ENCODE peak calls at places on chromosomes 6 and 20, in five cellular contexts. One of them, this sample, is unnamed.
A peak's percentile ranks its signal among the peaks of the same experiment; 100 is the strongest.

GRCh38 chr6:158837684-158838625 is 18.8 kb upstream of the EZR start:
- DNase-seq in astrocyte: no peak
- DNase-seq in adrenal gland: no peak
- DNase-seq in fibroblast of lung: peak; percentile 32
- DNase-seq in B cell: no peak
- DNase-seq in this sample: no peak

GRCh38 chr20:38890497-38890818 is 35.8 kb upstream of the FAM83D start:
- DNase-seq in astrocyte: no peak
- DNase-seq in adrenal gland: no peak
- DNase-seq in fibroblast of lung: no peak
- DNase-seq in B cell: no peak
- DNase-seq in this sample: no peak

GRCh38 chr6:128600397-128600951 is 80.1 kb upstream of the PTPRK start:
- DNase-seq in astrocyte: peak; percentile 96
- DNase-seq in adrenal gland: no peak
- DNase-seq in fibroblast of lung: peak; percentile 93
- DNase-seq in B cell: no peak
- DNase-seq in this sample: no peak

GRCh38 chr20:47208534-47209174 is 147.8 kb downstream of the ZMYND8 start:
- DNase-seq in astrocyte: no peak
- DNase-seq in adrenal gland: no peak
- DNase-seq in fibroblast of lung: no peak
- DNase-seq in B cell: no peak
- DNase-seq in this sample: no peak

GRCh38 chr20:24678351-24679106 is 209.1 kb downstream of the SYNDIG1 start:
- DNase-seq in astrocyte: no peak
- DNase-seq in adrenal gland: no peak
- DNase-seq in fibroblast of lung: no peak
- DNase-seq in B cell: no peak
- DNase-seq in this sample: no peak

GRCh38 chr6:122754191-122754731 is 25.3 kb upstream of the FABP7 start:
- DNase-seq in astrocyte: no peak
- DNase-seq in adrenal gland: no peak
- DNase-seq in fibroblast of lung: no peak
- DNase-seq in B cell: no peak
- DNase-seq in this sample: no peak

GRCh38 chr6:90584636-90585255 is 2.1 kb downstream of the MAP3K7 start:
- DNase-seq in astrocyte: peak; percentile 54
- DNase-seq in adrenal gland: no peak
- DNase-seq in fibroblast of lung: no peak
- DNase-seq in B cell: no peak
- DNase-seq in this sample: no peak

GRCh38 chr6:14452567-14453527 is 335.3 kb downstream of the CD83 start:
- DNase-seq in astrocyte: peak; percentile 36
- DNase-seq in adrenal gland: no peak
- DNase-seq in fibroblast of lung: no peak
- DNase-seq in B cell: no peak
- DNase-seq in this sample: no peak

GRCh38 chr20:22918286-22918983 is 116.7 kb upstream of the SSTR4 start:
- DNase-seq in astrocyte: no peak
- DNase-seq in adrenal gland: no peak
- DNase-seq in fibroblast of lung: no peak
- DNase-seq in B cell: no peak
- DNase-seq in this sample: no peak

GRCh38 chr6:167547751-167548150 is 222.9 kb downstream of the TTLL2 start:
- DNase-seq in astrocyte: peak; percentile 35
- DNase-seq in adrenal gland: peak; percentile 41
- DNase-seq in fibroblast of lung: peak; percentile 4
- DNase-seq in B cell: no peak
- DNase-seq in this sample: no peak

GRCh38 chr6:151690768-151691562 is 116.5 kb upstream of the ESR1 start:
- DNase-seq in astrocyte: peak; percentile 27
- DNase-seq in adrenal gland: no peak
- DNase-seq in fibroblast of lung: peak; percentile 15
- DNase-seq in B cell: peak; percentile 43
- DNase-seq in this sample: no peak

GRCh38 chr6:161232467-161232866 is 41.4 kb downstream of the AGPAT4 start:
- DNase-seq in astrocyte: no peak
- DNase-seq in adrenal gland: no peak
- DNase-seq in fibroblast of lung: no peak
- DNase-seq in B cell: no peak
- DNase-seq in this sample: no peak

GRCh38 chr6:108714012-108714773 is 134.0 kb upstream of the ARMC2 start:
- DNase-seq in astrocyte: peak; percentile 57
- DNase-seq in adrenal gland: peak; percentile 59
- DNase-seq in fibroblast of lung: peak; percentile 83
- DNase-seq in B cell: no peak
- DNase-seq in this sample: no peak

GRCh38 chr6:80174931-80175572 is 68.6 kb downstream of the BCKDHB start:
- DNase-seq in astrocyte: peak; percentile 70
- DNase-seq in adrenal gland: no peak
- DNase-seq in fibroblast of lung: peak; percentile 69
- DNase-seq in B cell: no peak
- DNase-seq in this sample: no peak

GRCh38 chr6:125787791-125788190 is 3.0 kb upstream of the NCOA7 start:
- DNase-seq in astrocyte: no peak
- DNase-seq in adrenal gland: peak; percentile 63
- DNase-seq in fibroblast of lung: peak; percentile 72
- DNase-seq in B cell: no peak
- DNase-seq in this sample: no peak

GRCh38 chr20:62621251-62622110 is 20.8 kb upstream of the SLCO4A1 start:
- DNase-seq in astrocyte: no peak
- DNase-seq in adrenal gland: no peak
- DNase-seq in fibroblast of lung: no peak
- DNase-seq in B cell: no peak
- DNase-seq in this sample: no peak

GRCh38 chr20:57787969-57788781 is 78.4 kb upstream of the PMEPA1 start:
- DNase-seq in astrocyte: no peak
- DNase-seq in adrenal gland: no peak
- DNase-seq in fibroblast of lung: no peak
- DNase-seq in B cell: no peak
- DNase-seq in this sample: no peak
- TF ChIP-seq CTCF in astrocyte: no peak
- TF ChIP-seq CTCF in adrenal gland: no peak
- TF ChIP-seq CTCF in fibroblast of lung: no peak
- TF ChIP-seq CTCF in B cell: no peak
- TF ChIP-seq CTCF in this sample: no peak

GRCh38 chr6:162868397-162868796 is 140.6 kb downstream of the PACRG start:
- DNase-seq in astrocyte: no peak
- DNase-seq in adrenal gland: no peak
- DNase-seq in fibroblast of lung: no peak
- DNase-seq in B cell: no peak
- DNase-seq in this sample: no peak

GRCh38 chr6:162875070-162875469 is 147.3 kb downstream of the PACRG start:
- DNase-seq in astrocyte: no peak
- DNase-seq in adrenal gland: no peak
- DNase-seq in fibroblast of lung: no peak
- DNase-seq in B cell: no peak
- DNase-seq in this sample: no peak

GRCh38 chr6:162871966-162872365 is 144.2 kb downstream of the PACRG start:
- DNase-seq in astrocyte: peak; percentile 75
- DNase-seq in adrenal gland: no peak
- DNase-seq in fibroblast of lung: no peak
- DNase-seq in B cell: no peak
- DNase-seq in this sample: no peak

DNA sequence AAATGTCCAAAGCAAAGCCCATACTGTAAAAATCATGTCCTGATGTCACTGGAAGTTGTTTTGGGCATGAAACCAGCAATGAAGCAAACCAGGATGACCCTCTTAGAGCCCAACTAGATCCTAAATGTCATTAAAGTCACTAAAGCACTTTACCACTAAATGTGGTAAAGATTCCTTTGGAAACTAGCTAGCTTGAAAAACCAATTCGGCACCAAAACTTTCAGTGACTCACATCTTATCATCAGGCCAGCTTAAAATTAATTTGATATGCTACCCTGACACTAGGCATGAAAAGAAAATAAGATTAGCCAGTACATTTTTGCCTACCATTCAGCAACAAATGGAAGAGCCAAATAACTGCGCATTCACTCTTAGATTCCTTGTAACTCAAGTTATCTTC is 145.8 kb downstream of the PACRG start:
- DNase-seq in astrocyte: peak; percentile 56
- DNase-seq in adrenal gland: no peak
- DNase-seq in fibroblast of lung: no peak
- DNase-seq in B cell: no peak
- DNase-seq in this sample: no peak
- TF ChIP-seq CTCF in astrocyte: no peak
- TF ChIP-seq CTCF in adrenal gland: no peak
- TF ChIP-seq CTCF in fibroblast of lung: no peak
- TF ChIP-seq CTCF in B cell: no peak
- TF ChIP-seq CTCF in this sample: no peak

DNA sequence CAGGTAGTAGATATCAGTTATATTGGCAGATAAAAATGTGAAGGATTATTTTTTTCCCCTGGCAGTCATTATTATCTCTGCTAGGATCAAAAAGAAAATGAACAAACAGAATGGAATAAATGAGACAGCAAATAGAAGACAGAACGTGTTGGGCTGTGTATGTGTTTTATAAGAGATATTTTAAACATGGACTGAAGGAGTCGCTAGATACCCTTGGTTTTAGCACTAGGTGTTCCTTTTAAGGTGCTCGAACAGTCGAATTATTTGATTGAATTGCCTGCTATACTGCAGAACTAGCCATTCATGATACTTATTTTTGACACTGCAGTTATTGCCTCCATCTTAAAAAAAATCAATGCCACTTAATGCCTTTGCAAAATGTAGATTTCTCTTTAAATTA is 3.7 kb downstream of the GRIK2 start:
- DNase-seq in astrocyte: peak; percentile 14
- DNase-seq in adrenal gland: no peak
- DNase-seq in fibroblast of lung: peak; percentile 2
- DNase-seq in B cell: no peak
- DNase-seq in this sample: no peak
- TF ChIP-seq CTCF in astrocyte: peak; percentile 15
- TF ChIP-seq CTCF in adrenal gland: no peak
- TF ChIP-seq CTCF in fibroblast of lung: no peak
- TF ChIP-seq CTCF in B cell: no peak
- TF ChIP-seq CTCF in this sample: no peak

DNA sequence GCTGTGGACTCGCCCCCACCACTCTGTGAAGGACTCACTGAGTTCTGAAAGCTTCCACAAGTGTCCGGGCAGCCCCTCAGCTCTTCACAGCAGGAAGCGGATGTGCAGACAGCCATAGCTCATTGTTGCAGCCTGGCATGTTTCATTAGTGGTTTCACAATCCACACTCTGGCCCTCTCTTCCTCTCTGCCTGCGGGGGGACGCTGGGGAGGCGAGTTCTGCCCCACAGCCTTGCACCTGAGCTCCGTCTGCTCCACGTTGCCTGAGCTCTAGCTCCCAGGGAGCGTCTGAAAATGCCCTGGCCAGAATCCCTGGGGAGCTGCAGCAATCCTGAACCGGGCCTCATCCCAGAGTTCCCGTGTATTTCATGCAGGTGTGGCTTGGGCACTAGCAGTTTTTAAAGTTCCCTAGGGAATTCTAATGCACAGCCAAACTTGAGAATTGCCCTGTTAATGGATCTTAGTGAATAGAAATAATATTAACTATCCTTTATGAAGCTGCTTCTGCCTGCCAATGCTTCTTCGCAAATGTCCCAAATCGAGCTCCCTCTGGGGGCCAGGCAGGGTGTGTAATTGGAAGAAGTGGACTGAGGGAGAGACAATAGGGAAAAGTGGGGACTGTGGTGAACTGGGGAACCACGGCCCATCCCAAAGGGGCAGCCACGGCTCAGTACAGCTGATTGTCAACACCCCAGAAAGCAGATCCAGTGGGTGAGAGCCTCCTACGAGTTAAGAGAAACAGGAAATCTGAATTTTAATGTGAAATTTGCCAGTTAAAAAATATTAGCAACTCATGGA is 51.5 kb downstream of the CTCFL start:
- DNase-seq in astrocyte: no peak
- DNase-seq in adrenal gland: peak; percentile 64
- DNase-seq in fibroblast of lung: no peak
- DNase-seq in B cell: peak; percentile 69
- DNase-seq in this sample: peak; percentile 44
- TF ChIP-seq CTCF in astrocyte: no peak
- TF ChIP-seq CTCF in adrenal gland: no peak
- TF ChIP-seq CTCF in fibroblast of lung: no peak
- TF ChIP-seq CTCF in B cell: no peak
- TF ChIP-seq CTCF in this sample: no peak

DNA sequence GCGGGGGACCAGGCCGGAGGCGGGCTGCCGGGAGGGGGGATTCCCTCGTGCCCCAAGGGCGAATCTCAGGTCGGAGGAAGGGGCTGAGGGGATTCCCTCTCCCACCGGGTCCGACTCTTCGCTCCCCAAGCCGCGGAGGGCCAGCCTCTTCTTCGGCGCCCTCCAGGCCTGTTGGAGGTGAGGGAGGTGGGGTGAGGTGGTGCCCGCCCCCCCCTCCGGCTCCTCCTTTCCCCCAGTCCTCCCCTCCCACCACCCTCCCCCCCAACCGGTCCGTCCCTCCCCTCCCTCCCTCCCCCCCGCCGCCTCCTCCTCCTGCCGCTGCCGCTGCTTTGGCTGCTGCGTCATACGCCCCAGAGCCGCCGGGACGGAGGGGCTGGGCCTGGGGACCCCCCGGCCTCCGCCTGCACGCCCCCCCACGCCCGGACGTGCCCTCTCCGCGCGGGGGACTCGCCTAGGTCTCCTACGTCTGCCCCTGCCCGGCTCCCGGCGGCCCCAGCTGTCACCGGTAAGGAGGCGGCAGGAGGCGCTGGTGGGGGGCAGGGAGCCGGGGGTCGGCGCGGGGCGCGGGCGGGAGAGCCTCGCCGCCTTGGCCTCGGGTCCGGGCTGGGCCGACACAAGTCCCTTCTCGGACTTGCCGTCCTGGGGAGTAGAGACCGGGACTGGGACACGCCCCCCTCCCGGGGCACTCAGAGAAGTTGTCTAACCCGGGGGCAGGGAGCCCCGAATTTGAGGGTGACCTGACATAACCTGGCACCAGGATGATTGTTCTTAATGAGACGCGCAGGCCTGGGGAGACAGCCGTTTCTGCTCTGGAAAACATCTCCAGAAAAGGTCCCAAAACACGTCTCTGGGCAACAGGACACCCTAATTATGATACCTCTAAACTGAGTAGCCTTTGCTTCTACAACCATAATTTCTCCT is at the start of gene PHF1:
- DNase-seq in astrocyte: peak; percentile 73
- DNase-seq in adrenal gland: peak; percentile 76
- DNase-seq in fibroblast of lung: peak; percentile 85
- DNase-seq in B cell: peak; percentile 93
- DNase-seq in this sample: peak; percentile 88
- TF ChIP-seq CTCF in astrocyte: no peak
- TF ChIP-seq CTCF in adrenal gland: no peak
- TF ChIP-seq CTCF in fibroblast of lung: no peak
- TF ChIP-seq CTCF in B cell: peak; percentile 27
- TF ChIP-seq CTCF in this sample: no peak

DNA sequence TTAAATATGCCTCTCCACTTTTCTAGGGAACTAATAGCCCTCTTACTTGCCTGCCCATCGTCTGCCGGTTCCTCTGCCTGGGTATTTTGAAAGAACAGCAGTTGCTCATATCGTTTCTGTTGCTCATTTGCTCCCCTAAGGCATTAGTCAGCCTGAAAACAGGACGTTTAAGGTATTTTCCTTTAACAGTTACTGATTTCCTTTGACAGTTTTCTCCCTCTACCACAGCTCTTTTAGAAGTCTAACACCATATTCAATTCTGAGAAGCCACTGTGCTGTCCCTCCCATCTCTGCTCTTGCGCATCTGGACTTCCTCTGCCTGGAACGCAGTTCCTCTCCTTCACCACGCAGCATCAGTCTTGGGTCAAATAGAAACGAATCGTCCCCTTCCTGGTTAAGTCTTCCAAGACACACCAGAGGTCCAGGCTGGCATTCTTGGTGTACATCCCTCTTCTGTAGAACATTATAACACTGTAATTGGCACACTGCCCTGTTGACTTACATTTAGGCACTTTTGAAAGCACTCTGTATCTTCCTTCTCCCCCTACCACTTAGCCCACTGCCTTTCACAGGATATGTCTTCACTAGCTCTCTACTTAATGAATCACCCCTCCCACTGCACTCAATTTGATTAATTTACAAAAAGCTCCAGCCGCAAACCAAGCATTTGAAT is 141.0 kb upstream of the CARMIL1 start:
- DNase-seq in astrocyte: peak; percentile 65
- DNase-seq in adrenal gland: peak; percentile 87
- DNase-seq in fibroblast of lung: peak; percentile 85
- DNase-seq in B cell: peak; percentile 69
- DNase-seq in this sample: peak; percentile 57
- TF ChIP-seq CTCF in astrocyte: no peak
- TF ChIP-seq CTCF in adrenal gland: peak; percentile 21
- TF ChIP-seq CTCF in fibroblast of lung: no peak
- TF ChIP-seq CTCF in B cell: no peak
- TF ChIP-seq CTCF in this sample: no peak